ENCODE peak calls at places on chromosomes 3 and 15, in six cellular contexts. C, P, N, Z, K and Q are unnamed samples.

GRCh38 chr3:198079771-198080520 is 119.9 kb downstream of the LMLN start:
- DNase-seq in Z (no peak), C (no peak), P (no peak), N (no peak), K (no peak), Q (no peak)

GRCh38 chr3:177499779-177500423 is 302.6 kb upstream of the TBL1XR1 start:
- DNase-seq in C (no peak), Z (peak), N (no peak), K (no peak), P (no peak), Q (no peak)

GRCh38 chr3:53180305-53181023 is 19.5 kb downstream of the PRKCD start:
- DNase-seq in Z (no peak), C (no peak), N (no peak), K (no peak), P (no peak), Q (peak)

GRCh38 chr15:38530113-38530512 is 34.5 kb downstream of the RASGRP1 start:
- DNase-seq in P (no peak), K (no peak), N (no peak), Z (no peak), C (no peak), Q (no peak)

GRCh38 chr15:97598353-97598798 is 362.1 kb upstream of the ARRDC4 start:
- DNase-seq in N (no peak), Z (no peak), K (no peak), C (no peak), P (no peak), Q (no peak)

GRCh38 chr15:65085990-65086679 is 9.6 kb downstream of the KBTBD13 start:
- DNase-seq in Z (no peak), C (peak), P (no peak), N (peak), K (no peak), Q (no peak)

GRCh38 chr3:66593978-66594377 is 93.2 kb upstream of the LRIG1 start:
- DNase-seq in K (no peak), Z (no peak), N (no peak), P (no peak), C (no peak), Q (no peak)

GRCh38 chr3:72492240-72492639 is 356.0 kb downstream of the SHQ1 start:
- DNase-seq in Z (peak), P (peak), K (no peak), C (peak), N (no peak), Q (no peak)

GRCh38 chr15:94924971-94925593 is 693.7 kb downstream of the MCTP2 start:
- DNase-seq in K (no peak), P (no peak), N (no peak), C (no peak), Z (no peak), Q (no peak)

GRCh38 chr15:39592500-39592899 is 11.6 kb downstream of the THBS1 start:
- DNase-seq in C (no peak), Z (no peak), P (no peak), K (no peak), N (no peak), Q (no peak)

GRCh38 chr3:126432901-126433480 is 38.3 kb downstream of the CFAP100 start:
- DNase-seq in K (no peak), Z (no peak), N (peak), C (no peak), P (no peak), Q (no peak)

GRCh38 chr3:14988988-14989394 is 41.6 kb downstream of the NR2C2 start:
- DNase-seq in C (no peak), K (no peak), N (no peak), P (no peak), Z (no peak), Q (peak)

GRCh38 chr3:183455064-183455463 is 26.6 kb upstream of the MCF2L2 start:
- DNase-seq in N (no peak), C (no peak), P (no peak), Z (no peak), K (no peak), Q (no peak)

GRCh38 chr3:5095879-5096278 is 26.2 kb upstream of the ARL8B start:
- DNase-seq in K (no peak), Z (no peak), P (no peak), N (no peak), C (peak), Q (no peak)

GRCh38 chr15:32089851-32090359 is 59.6 kb downstream of the CHRNA7 start:
- DNase-seq in C (no peak), K (no peak), N (no peak), Z (no peak), P (no peak), Q (no peak)

GRCh38 chr15:89209057-89209456 is 12.3 kb downstream of the RLBP1 start:
- DNase-seq in K (peak), Z (no peak), N (no peak), C (no peak), P (no peak), Q (no peak)

GRCh38 chr15:76206325-76206976 is 104.8 kb downstream of the ETFA start:
- DNase-seq in P (peak), C (peak), K (peak), Z (peak), N (peak), Q (no peak)

GRCh38 chr3:120488296-120488695 is 37.5 kb upstream of the FSTL1 start:
- DNase-seq in Z (no peak), C (no peak), P (no peak), N (no peak), K (no peak), Q (no peak)

GRCh38 chr3:190517696-190518095 is 3.8 kb downstream of the IL1RAP start:
- DNase-seq in N (no peak), K (no peak), P (no peak), C (no peak), Z (no peak), Q (no peak)

GRCh38 chr15:52295421-52295991 is at the start of gene MYO5C:
- DNase-seq in P (peak), C (peak), N (peak), Z (peak), K (peak), Q (no peak)
- TF ChIP-seq POLR2A in P (peak), C (no peak), N (no peak), Z (peak), K (peak), Q (no peak)

DNA sequence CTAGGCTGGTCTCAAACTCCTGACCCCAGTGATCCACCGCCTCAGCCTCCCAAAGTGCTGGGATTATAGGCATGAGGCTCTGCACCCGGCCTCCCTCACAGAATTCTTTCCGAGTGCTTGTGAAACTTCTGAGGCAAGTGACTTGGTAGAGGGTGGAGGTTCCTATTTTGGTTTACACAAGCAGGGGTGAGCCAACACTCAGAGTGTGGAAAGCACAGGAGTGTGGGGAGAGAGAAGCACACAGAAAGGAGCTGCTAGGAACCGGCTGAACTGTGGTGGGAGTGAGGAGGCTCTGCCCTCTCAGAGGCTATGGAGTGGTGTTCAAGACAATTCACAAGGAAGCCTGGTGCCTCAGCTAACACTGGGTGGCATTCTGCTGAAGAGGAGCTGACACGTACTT is 7.7 kb downstream of the CAPN3 start:
- DNase-seq in Z (no peak), N (no peak), P (no peak), C (no peak), K (peak), Q (no peak)
- TF ChIP-seq POLR2A in Z (no peak), N (no peak), P (no peak), C (no peak), K (no peak), Q (no peak)

DNA sequence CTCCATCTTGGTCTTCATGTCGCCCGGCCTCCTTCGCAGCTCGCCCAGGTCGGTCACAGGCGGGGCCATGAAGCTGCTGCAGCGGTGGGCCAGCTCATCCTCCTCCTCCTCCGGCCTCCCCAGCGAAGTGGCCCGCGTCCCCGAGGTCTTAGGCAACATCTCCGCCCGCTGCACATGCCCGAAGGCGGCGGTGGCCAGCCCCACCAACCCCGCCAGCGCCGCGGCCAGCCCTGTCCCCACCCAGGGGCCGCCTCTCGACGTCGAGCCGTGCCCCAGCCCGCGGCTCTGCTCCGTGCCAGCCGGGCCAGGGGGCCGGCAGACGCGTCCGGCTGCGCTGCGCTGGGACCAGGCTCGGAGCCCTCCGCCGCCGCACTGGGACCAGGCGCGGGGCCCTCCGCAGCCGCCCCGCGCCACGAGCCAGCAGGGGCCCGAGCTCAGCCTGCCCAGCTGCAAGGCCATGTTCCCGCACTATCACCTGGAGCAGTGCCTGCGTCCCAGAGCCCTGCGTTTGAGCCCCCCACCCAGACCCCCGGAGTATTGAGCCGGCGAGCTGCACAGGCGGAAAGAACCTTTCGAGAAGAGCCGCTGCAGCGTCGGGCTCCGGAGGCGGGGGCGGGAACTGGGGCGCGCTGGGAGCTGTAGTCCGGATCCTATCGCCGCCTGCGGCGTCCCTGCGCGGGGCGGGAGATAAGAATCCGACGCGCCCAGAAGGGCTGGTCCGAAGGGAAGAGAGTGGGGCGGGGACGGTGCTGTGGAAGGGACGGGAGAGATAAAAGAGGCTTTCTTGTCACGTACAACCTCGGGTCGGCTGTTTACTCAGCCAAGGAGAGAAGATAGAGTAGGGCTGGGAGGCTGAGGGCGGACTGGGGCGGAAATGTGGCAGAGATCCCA is at the start of gene CPOX:
- DNase-seq in Z (peak), K (peak), C (peak), P (peak), N (peak), Q (peak)
- TF ChIP-seq POLR2A in Z (peak), K (no peak), C (no peak), P (peak), N (no peak), Q (peak)

GRCh38 chr15:43777293-43777819 is 590 bp upstream of the ELL3 start:
- DNase-seq in K (peak), P (peak), N (peak), Z (peak), C (peak), Q (peak)
- TF ChIP-seq POLR2A in K (no peak), P (peak), N (no peak), Z (no peak), C (no peak), Q (no peak)

GRCh38 chr3:62602987-62603386 is 229.6 kb upstream of the FEZF2 start:
- DNase-seq in Z (no peak), C (no peak), P (no peak), K (no peak), N (no peak), Q (no peak)

GRCh38 chr3:62604746-62605351 is 231.5 kb upstream of the FEZF2 start:
- DNase-seq in C (no peak), P (no peak), Z (no peak), N (no peak), K (no peak), Q (no peak)

GRCh38 chr3:62604301-62604700 is 231.0 kb upstream of the FEZF2 start:
- DNase-seq in P (no peak), K (peak), C (no peak), Z (no peak), N (no peak), Q (no peak)

GRCh38 chr3:62600033-62600432 is 226.7 kb upstream of the FEZF2 start:
- DNase-seq in C (no peak), P (no peak), Z (no peak), N (no peak), K (no peak), Q (no peak)

GRCh38 chr3:62601238-62601856 is 228.0 kb upstream of the FEZF2 start:
- DNase-seq in C (no peak), P (no peak), Z (no peak), N (no peak), K (peak), Q (no peak)
- TF ChIP-seq POLR2A in C (no peak), P (no peak), Z (no peak), N (no peak), K (no peak), Q (no peak)